ENCODE peak calls at places on chromosome 19, in seven cellular contexts. Q, K, A, L, U, B and R are unnamed samples.

GRCh38 chr19:40798997-40799557 is at the start of gene EGLN2:
- DNase-seq in U (no peak), K (no peak), L (no peak), B (no peak), A (no peak), Q (peak), R (no peak)

GRCh38 chr19:54882758-54883157 is 8.7 kb downstream of the FCAR start:
- DNase-seq in K (no peak), A (no peak), Q (no peak), L (no peak), U (no peak), B (no peak), R (no peak)

GRCh38 chr19:31255863-31256600 is 93.2 kb downstream of the TSHZ3 start:
- DNase-seq in L (no peak), A (no peak), Q (no peak), B (no peak), K (no peak), U (no peak), R (no peak)

GRCh38 chr19:12859546-12859945 is 21.2 kb downstream of the MAST1 start:
- DNase-seq in U (no peak), B (no peak), Q (no peak), A (no peak), L (no peak), K (no peak), R (no peak)

GRCh38 chr19:54551293-54551692 is 22.3 kb upstream of the LILRA2 start:
- DNase-seq in B (no peak), L (no peak), K (no peak), A (no peak), Q (no peak), U (no peak), R (no peak)

GRCh38 chr19:17448190-17448967 is at the start of gene TMEM221:
- DNase-seq in A (no peak), K (peak), L (peak), B (no peak), U (peak), Q (peak), R (no peak)

GRCh38 chr19:1725100-1726064 is 27.9 kb upstream of the ONECUT3 start:
- DNase-seq in A (no peak), B (peak), K (peak), L (no peak), Q (peak), U (peak), R (peak)

GRCh38 chr19:36987091-36987490 is 71.0 kb downstream of the ZNF568 start:
- DNase-seq in B (no peak), U (no peak), K (no peak), A (no peak), L (no peak), Q (no peak), R (no peak)

GRCh38 chr19:7628589-7629311 is 595 bp downstream of the XAB2 start:
- DNase-seq in A (no peak), Q (no peak), L (no peak), U (no peak), K (no peak), B (no peak), R (no peak)

GRCh38 chr19:47107953-47108746 is 5.4 kb downstream of the ZC3H4 start:
- DNase-seq in Q (no peak), K (peak), L (no peak), B (peak), U (peak), A (no peak), R (no peak)

GRCh38 chr19:3403489-3404323 is 37.3 kb downstream of the NFIC start:
- DNase-seq in Q (peak), L (peak), U (peak), A (peak), K (peak), B (peak), R (peak)

GRCh38 chr19:10835089-10835753 is 791 bp downstream of the TMED1 start:
- DNase-seq in Q (peak), L (no peak), K (no peak), A (no peak), U (no peak), B (no peak), R (no peak)

GRCh38 chr19:55178781-55179569 is 1.1 kb downstream of the SYT5 start:
- DNase-seq in K (peak), A (no peak), Q (peak), B (peak), U (peak), L (peak), R (no peak)

GRCh38 chr19:3047307-3048189 is 14.7 kb downstream of the TLE5 start:
- DNase-seq in L (peak), B (peak), U (peak), A (peak), Q (peak), K (peak), R (no peak)

GRCh38 chr19:9995079-9995478 is 15.2 kb downstream of the COL5A3 start:
- DNase-seq in U (no peak), Q (no peak), B (no peak), A (no peak), L (no peak), K (no peak), R (no peak)

GRCh38 chr19:40139533-40140287 is 49.0 kb upstream of the ZNF780A start:
- DNase-seq in U (peak), B (peak), K (peak), A (peak), L (no peak), Q (no peak), R (peak)

GRCh38 chr19:19488875-19489690 is 26.3 kb downstream of the TSSK6 start:
- DNase-seq in B (peak), Q (peak), U (peak), A (peak), K (peak), L (peak), R (peak)

GRCh38 chr19:42208612-42209011 is 8.9 kb downstream of the DEDD2 start:
- DNase-seq in U (no peak), L (no peak), A (no peak), Q (peak), B (no peak), K (no peak), R (no peak)

GRCh38 chr19:16828990-16829821 is at the start of gene SIN3B:
- DNase-seq in U (peak), B (peak), A (peak), Q (peak), L (peak), K (peak), R (peak)

GRCh38 chr19:57552432-57552831 is 7.2 kb downstream of the ZNF550 start:
- DNase-seq in Q (no peak), B (no peak), U (no peak), K (no peak), L (no peak), A (no peak), R (no peak)

GRCh38 chr19:19628499-19629134 is 597 bp upstream of the LPAR2 start:
- DNase-seq in Q (peak), K (peak), L (no peak), A (no peak), B (peak), U (peak), R (no peak)

GRCh38 chr19:58407658-58408151 is 744 bp upstream of the ZNF584 start:
- DNase-seq in K (no peak), Q (peak), B (no peak), U (no peak), L (no peak), A (no peak), R (no peak)

GRCh38 chr19:11377237-11377636 is 2.8 kb downstream of the SWSAP1 start:
- DNase-seq in K (peak), U (peak), A (peak), B (peak), Q (peak), L (peak), R (peak)

GRCh38 chr19:35040826-35041547 is 534 bp upstream of the HPN start:
- DNase-seq in K (peak), Q (peak), U (peak), B (no peak), A (no peak), L (peak), R (no peak)

GRCh38 chr19:54158812-54159351 is 639 bp downstream of the LENG1 start:
- DNase-seq in U (peak), L (no peak), K (peak), B (no peak), Q (no peak), A (no peak), R (no peak)

GRCh38 chr19:51721905-51722304 is 1.9 kb downstream of the HAS1 start:
- DNase-seq in U (no peak), A (no peak), L (no peak), K (no peak), Q (no peak), B (no peak), R (no peak)

GRCh38 chr19:58067240-58067912 is 8.3 kb downstream of the ZNF135 start:
- DNase-seq in A (no peak), B (no peak), Q (no peak), K (no peak), U (no peak), L (no peak), R (no peak)

GRCh38 chr19:46954502-46955004 is 65.1 kb upstream of the NPAS1 start:
- DNase-seq in B (no peak), L (no peak), K (no peak), A (no peak), U (no peak), Q (no peak), R (no peak)

GRCh38 chr19:19213822-19214558 is 2.2 kb downstream of the NCAN start:
- DNase-seq in K (no peak), L (no peak), B (no peak), U (no peak), Q (no peak), A (no peak), R (no peak)

GRCh38 chr19:50313812-50314536 is 15.2 kb downstream of the KCNC3 start:
- DNase-seq in U (no peak), A (no peak), K (no peak), Q (no peak), L (no peak), B (no peak), R (no peak)

GRCh38 chr19:33963514-33963913 is 166.8 kb downstream of the KCTD15 start:
- DNase-seq in K (no peak), L (no peak), Q (no peak), U (no peak), A (no peak), B (no peak), R (no peak)

GRCh38 chr19:36128392-36128736 is 11.5 kb upstream of the CAPNS1 start:
- DNase-seq in L (no peak), B (no peak), K (no peak), U (no peak), A (no peak), Q (no peak), R (no peak)

GRCh38 chr19:14519860-14520407 is 1.7 kb upstream of the DNAJB1 start:
- DNase-seq in B (peak), A (no peak), Q (peak), L (no peak), K (peak), U (peak), R (no peak)

GRCh38 chr19:28010656-28011055 is 1202.3 kb downstream of the UQCRFS1 start:
- DNase-seq in L (no peak), B (no peak), U (no peak), Q (no peak), A (no peak), K (peak), R (no peak)

GRCh38 chr19:17491287-17491686 is 20.2 kb upstream of the PGLS start:
- DNase-seq in B (peak), U (no peak), L (no peak), K (no peak), A (no peak), Q (no peak), R (no peak)

GRCh38 chr19:35764432-35765315 is 6.7 kb downstream of the PROSER3 start:
- DNase-seq in L (no peak), K (no peak), B (no peak), Q (no peak), A (no peak), U (no peak), R (no peak)

GRCh38 chr19:21912654-21913053 is 76.7 kb upstream of the ZNF43 start:
- DNase-seq in U (no peak), Q (no peak), B (no peak), K (no peak), L (no peak), A (no peak), R (no peak)

GRCh38 chr19:46813570-46814358 is 25.4 kb upstream of the SLC1A5 start:
- DNase-seq in L (peak), K (peak), B (peak), Q (peak), A (no peak), U (peak), R (no peak)

GRCh38 chr19:13756210-13756609 is 8.1 kb upstream of the MRI1 start:
- DNase-seq in A (no peak), Q (no peak), B (no peak), U (no peak), L (no peak), K (no peak), R (no peak)

GRCh38 chr19:38224014-38224862 is at the start of gene DPF1:
- DNase-seq in Q (no peak), U (peak), L (no peak), K (peak), B (peak), A (no peak), R (no peak)
- TF ChIP-seq CTCF in Q (no peak), U (peak), L (no peak), K (peak), B (peak), A (peak), R (no peak)

DNA sequence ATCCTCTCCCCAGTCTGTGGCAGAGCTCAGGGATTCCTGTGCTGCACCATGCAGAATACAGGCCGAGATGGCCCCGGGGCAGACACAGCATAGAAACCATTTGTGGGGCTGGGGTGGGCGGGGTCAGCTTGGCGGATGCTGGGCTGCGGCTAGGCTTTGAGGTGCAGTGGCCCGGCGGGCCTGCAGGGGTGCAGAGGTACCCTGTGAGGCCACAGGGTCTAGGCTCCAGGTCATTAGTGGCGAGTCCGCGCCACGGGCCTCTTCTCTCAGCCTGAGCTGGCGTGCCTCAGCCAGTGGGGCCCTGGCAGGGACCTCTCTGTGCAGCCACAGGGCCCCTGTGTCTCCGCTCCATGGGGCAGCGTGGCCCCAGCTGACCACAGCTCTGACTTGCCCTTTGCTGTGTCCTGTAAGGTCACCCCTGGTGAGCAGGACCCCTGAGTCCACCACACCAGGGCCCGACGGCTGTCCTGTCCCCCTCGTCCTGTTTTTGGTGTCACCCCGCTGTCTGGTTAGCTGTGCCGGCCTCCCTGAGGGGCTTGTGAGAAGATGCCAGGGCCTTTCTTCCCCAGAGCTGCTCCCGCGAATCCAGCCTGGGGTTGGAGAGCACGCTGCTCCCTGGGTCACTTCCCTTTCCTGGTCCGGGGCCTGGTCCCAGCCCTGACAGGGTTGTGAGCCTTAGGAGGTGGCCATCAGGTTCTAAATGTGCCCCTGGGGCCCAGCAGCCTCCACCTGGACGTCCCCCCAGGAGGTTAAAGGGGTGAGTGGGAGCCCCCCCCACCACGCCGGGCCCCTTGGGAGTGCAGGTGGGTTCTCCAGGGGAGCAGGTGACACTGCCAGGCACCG is 12.1 kb downstream of the KDM4B start:
- DNase-seq in K (no peak), B (no peak), L (no peak), U (no peak), Q (no peak), A (no peak), R (no peak)
- TF ChIP-seq CTCF in K (no peak), B (no peak), L (no peak), U (no peak), Q (no peak), A (no peak), R (no peak)

GRCh38 chr19:5567971-5568407 is 236 bp upstream of the TINCR start:
- DNase-seq in L (no peak), Q (no peak), A (no peak), U (no peak), K (no peak), B (no peak), R (no peak)

GRCh38 chr19:5571777-5572176 is 4.0 kb upstream of the TINCR start:
- DNase-seq in K (no peak), Q (no peak), L (no peak), B (no peak), U (no peak), A (no peak), R (no peak)

GRCh38 chr19:5564930-5565329 is 2.8 kb downstream of the TINCR start:
- DNase-seq in U (no peak), B (no peak), A (no peak), Q (no peak), K (no peak), L (no peak), R (no peak)

GRCh38 chr19:5563941-5564612 is 3.7 kb downstream of the TINCR start:
- DNase-seq in Q (no peak), K (no peak), U (peak), A (no peak), L (no peak), B (no peak), R (no peak)

DNA sequence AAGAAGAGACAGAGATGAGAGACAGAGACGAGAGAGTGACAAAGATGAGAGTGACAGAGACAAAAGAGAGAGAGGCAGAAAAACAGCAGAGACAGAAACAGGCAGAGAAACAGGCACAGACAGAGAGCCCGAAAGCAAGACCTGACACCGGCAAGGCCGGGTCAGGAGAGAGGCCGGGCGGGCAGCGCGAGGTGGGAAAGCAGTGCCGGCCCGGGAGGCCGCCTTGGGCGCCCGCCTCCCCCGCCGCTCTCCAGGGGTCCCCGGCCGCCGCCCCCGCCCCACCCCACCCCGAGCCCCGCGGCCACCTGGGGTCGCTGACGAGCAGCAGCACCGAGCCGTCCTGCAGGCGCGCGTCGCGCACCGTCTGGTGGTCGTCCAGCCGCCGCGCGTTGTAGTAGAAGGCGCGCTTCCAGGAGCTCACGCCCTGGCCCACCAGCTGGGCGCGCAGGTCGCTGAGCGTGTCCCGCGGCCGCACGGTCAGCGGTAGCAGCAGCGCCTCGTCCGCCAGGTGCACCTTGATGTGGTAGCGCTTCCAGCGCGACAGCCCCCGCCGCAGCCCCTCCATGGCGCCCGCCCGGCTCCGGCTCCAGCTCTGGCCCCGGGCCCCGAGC is at the start of gene TINCR:
- DNase-seq in L (no peak), A (no peak), K (no peak), U (no peak), B (no peak), Q (no peak), R (no peak)
- TF ChIP-seq CTCF in L (no peak), A (no peak), K (peak), U (no peak), B (no peak), Q (no peak), R (no peak)

GRCh38 chr19:45258862-45259261 is 7.8 kb downstream of the MARK4 start:
- DNase-seq in K (no peak), B (no peak), L (no peak), U (no peak), A (no peak), Q (no peak), R (no peak)
- TF ChIP-seq CTCF in K (no peak), B (no peak), L (no peak), U (no peak), A (no peak), Q (no peak), R (no peak)

GRCh38 chr19:495440-496332 is 600 bp upstream of the MADCAM1 start:
- DNase-seq in U (peak), K (peak), A (no peak), L (no peak), Q (no peak), B (peak), R (no peak)
- TF ChIP-seq CTCF in U (peak), K (peak), A (peak), L (no peak), Q (peak), B (peak), R (peak)